ENCODE peak calls at places on chromosomes 7 and 10, in ten cellular contexts. J is adipocyte; V is occipital lobe; R is H54; L is H4; G is tibial nerve; F is activated CD4-positive, alpha-beta T cell treated with anti-CD3 and anti-CD28 coated beads, Interleukin-2, amount 50 U/mL, for 24 hours; K is heart left ventricle; N is activated CD8-positive, alpha-beta T cell treated with anti-CD3 and anti-CD28 coated beads for 36 hours; S is heart right ventricle. B is an unnamed sample.
A peak's percentile ranks its signal among the peaks of the same experiment; 100 is the strongest.

GRCh38 chr7:44380831-44381493 is 55.6 kb upstream of the CAMK2B start:
- DNase-seq in J (no peak), V (no peak), R (peak; percentile 68), L (no peak), G (no peak), F (no peak), K (peak; percentile 5), N (no peak), S (no peak), B (peak; percentile 35)

GRCh38 chr10:1043532-1043995 is 5.4 kb downstream of the IDI1 start:
- DNase-seq in J (no peak), V (no peak), R (no peak), L (no peak), G (no peak), F (no peak), K (no peak), N (peak; percentile 30), S (no peak), B (no peak)

GRCh38 chr7:27616914-27617548 is 45.7 kb downstream of the HIBADH start:
- DNase-seq in J (no peak), V (no peak), R (no peak), L (no peak), G (no peak), F (no peak), K (no peak), N (no peak), S (no peak), B (no peak)

GRCh38 chr7:154575497-154575896 is 427.4 kb downstream of the PAXIP1 start:
- DNase-seq in J (no peak), V (no peak), R (no peak), L (no peak), G (no peak), F (no peak), K (no peak), N (no peak), S (no peak), B (no peak)

GRCh38 chr7:19094971-19095370 is 22.5 kb downstream of the TWIST1 start:
- DNase-seq in J (no peak), V (no peak), R (no peak), L (no peak), G (no peak), F (no peak), K (no peak), N (no peak), S (no peak), B (no peak)

GRCh38 chr10:50653758-50654157 is 30.0 kb upstream of the SGMS1 start:
- DNase-seq in J (no peak), V (no peak), R (no peak), L (no peak), G (no peak), F (no peak), K (no peak), N (no peak), S (no peak), B (no peak)

GRCh38 chr10:92222603-92223275 is 68.1 kb downstream of the CPEB3 start:
- DNase-seq in J (peak; percentile 43), V (no peak), R (peak; percentile 56), L (no peak), G (no peak), F (no peak), K (no peak), N (no peak), S (no peak), B (peak; percentile 84)

GRCh38 chr7:47470567-47471357 is 111.1 kb downstream of the TNS3 start:
- DNase-seq in J (no peak), V (no peak), R (no peak), L (no peak), G (no peak), F (no peak), K (no peak), N (no peak), S (no peak), B (no peak)

GRCh38 chr10:118760265-118760664 is 5.5 kb upstream of the CACUL1 start:
- DNase-seq in J (no peak), V (no peak), R (no peak), L (no peak), G (no peak), F (no peak), K (no peak), N (no peak), S (no peak), B (no peak)

GRCh38 chr10:34236927-34237326 is 578.2 kb downstream of the PARD3 start:
- DNase-seq in J (no peak), V (no peak), R (no peak), L (peak; percentile 7), G (no peak), F (no peak), K (no peak), N (no peak), S (no peak), B (no peak)

GRCh38 chr7:29641651-29642050 is 78.0 kb downstream of the PRR15 start:
- DNase-seq in J (no peak), V (no peak), R (peak; percentile 19), L (peak; percentile 22), G (no peak), F (no peak), K (no peak), N (no peak), S (no peak), B (peak; percentile 11)

GRCh38 chr7:108407674-108408073 is 48.6 kb downstream of the NRCAM start:
- DNase-seq in J (no peak), V (no peak), R (no peak), L (no peak), G (no peak), F (no peak), K (no peak), N (no peak), S (no peak), B (no peak)

GRCh38 chr7:28266377-28266776 is 85.8 kb upstream of the JAZF1 start:
- DNase-seq in J (no peak), V (no peak), R (no peak), L (no peak), G (no peak), F (no peak), K (no peak), N (no peak), S (no peak), B (no peak)

GRCh38 chr10:102246261-102246660 is 929 bp downstream of the GBF1 start:
- DNase-seq in J (peak; percentile 45), V (no peak), R (no peak), L (no peak), G (no peak), F (no peak), K (no peak), N (no peak), S (no peak), B (peak; percentile 43)

GRCh38 chr10:108850138-108850854 is 1073.0 kb downstream of the XPNPEP1 start:
- DNase-seq in J (no peak), V (no peak), R (no peak), L (no peak), G (no peak), F (no peak), K (no peak), N (no peak), S (no peak), B (no peak)

GRCh38 chr7:22251906-22252495 is 105.0 kb downstream of the RAPGEF5 start:
- DNase-seq in J (no peak), V (peak; percentile 21), R (no peak), L (no peak), G (no peak), F (no peak), K (no peak), N (no peak), S (no peak), B (no peak)

GRCh38 chr7:69422473-69423102 is 175.7 kb upstream of the AUTS2 start:
- DNase-seq in J (no peak), V (no peak), R (no peak), L (no peak), G (no peak), F (no peak), K (no peak), N (no peak), S (no peak), B (no peak)

GRCh38 chr10:70846795-70847194 is 31.0 kb downstream of the SGPL1 start:
- DNase-seq in J (no peak), V (no peak), R (no peak), L (no peak), G (no peak), F (no peak), K (no peak), N (no peak), S (no peak), B (peak; percentile 43)

GRCh38 chr7:112204776-112205347 is 1.3 kb downstream of the DOCK4 start:
- DNase-seq in J (peak; percentile 47), V (no peak), R (no peak), L (no peak), G (no peak), F (no peak), K (peak; percentile 16), N (peak; percentile 3), S (no peak), B (no peak)

GRCh38 chr7:128031901-128032604 is 816 bp upstream of the LRRC4 start:
- DNase-seq in J (peak; percentile 88), V (peak; percentile 42), R (no peak), L (no peak), G (no peak), F (peak; percentile 21), K (peak; percentile 36), N (peak; percentile 76), S (peak; percentile 51), B (peak; percentile 92)

GRCh38 chr7:94760702-94761101 is 104.8 kb upstream of the SGCE start:
- DNase-seq in J (no peak), V (no peak), R (no peak), L (no peak), G (no peak), F (no peak), K (no peak), N (no peak), S (no peak), B (no peak)

GRCh38 chr10:3948843-3949242 is 163.8 kb upstream of the KLF6 start:
- DNase-seq in J (no peak), V (no peak), R (no peak), L (peak; percentile 66), G (no peak), F (no peak), K (no peak), N (peak; percentile 92), S (no peak), B (peak; percentile 39)

GRCh38 chr10:1576467-1577259 is 160.7 kb downstream of the ADARB2 start:
- DNase-seq in J (no peak), V (no peak), R (no peak), L (no peak), G (no peak), F (no peak), K (no peak), N (no peak), S (no peak), B (no peak)

B was measured in EH.